ENCODE peak calls at places on chromosomes 3 and 15, in five cellular contexts. H, C, T, E and U are unnamed samples.

GRCh38 chr15:73575636-73576247 is 57.4 kb downstream of the NPTN start:
- DNase-seq in H (no peak), C (no peak), E (no peak), T (no peak), U (no peak)

GRCh38 chr3:99620976-99621375 is 17.4 kb upstream of the COL8A1 start:
- DNase-seq in C (no peak), E (no peak), T (no peak), H (no peak), U (no peak)

GRCh38 chr15:63699391-63699790 is 102.2 kb downstream of the FBXL22 start:
- DNase-seq in T (no peak), C (no peak), E (no peak), H (no peak), U (no peak)

GRCh38 chr3:29655016-29655415 is 374.1 kb downstream of the RBMS3 start:
- DNase-seq in T (no peak), E (no peak), H (no peak), C (no peak), U (no peak)

GRCh38 chr3:41088882-41089281 is 110.4 kb upstream of the CTNNB1 start:
- DNase-seq in T (no peak), C (no peak), E (no peak), H (no peak), U (no peak)

GRCh38 chr3:131795382-131796085 is 239.3 kb downstream of the CPNE4 start:
- DNase-seq in T (no peak), H (no peak), C (no peak), E (no peak), U (no peak)

GRCh38 chr3:38084019-38084968 is 45.3 kb downstream of the DLEC1 start:
- DNase-seq in T (no peak), E (no peak), H (no peak), C (no peak), U (no peak)

GRCh38 chr3:157785071-157785826 is 282.0 kb upstream of the VEPH1 start:
- DNase-seq in T (no peak), H (no peak), E (no peak), C (no peak), U (no peak)

GRCh38 chr3:121834079-121834730 is 655 bp downstream of the IQCB1 start:
- DNase-seq in E (no peak), T (no peak), H (no peak), C (no peak), U (peak)

GRCh38 chr15:67161881-67162280 is 92.6 kb downstream of the AAGAB start:
- DNase-seq in E (no peak), H (no peak), T (peak), C (no peak), U (no peak)

GRCh38 chr3:154615451-154615850 is 185.5 kb upstream of the GPR149 start:
- DNase-seq in C (no peak), E (no peak), T (no peak), H (no peak), U (no peak)

GRCh38 chr3:67389176-67389575 is 265.2 kb downstream of the SUCLG2 start:
- DNase-seq in E (no peak), H (no peak), T (no peak), C (no peak), U (no peak)

GRCh38 chr15:29812384-29812694 is 9.9 kb downstream of the TJP1 start:
- DNase-seq in H (no peak), T (no peak), C (no peak), E (no peak), U (no peak)

GRCh38 chr3:129608087-129608935 is 1.8 kb upstream of the PLXND1 start:
- DNase-seq in H (no peak), E (no peak), T (no peak), C (no peak), U (peak)

GRCh38 chr3:98699132-98699531 is 64.0 kb upstream of the ST3GAL6 start:
- DNase-seq in C (no peak), E (no peak), H (no peak), T (no peak), U (no peak)

GRCh38 chr15:65952425-65953053 is 83.2 kb downstream of the RAB11A start:
- DNase-seq in H (no peak), C (no peak), E (no peak), T (peak), U (no peak)

GRCh38 chr15:76996076-76996525 is 1.2 kb downstream of the PSTPIP1 start:
- DNase-seq in E (no peak), H (no peak), C (no peak), T (no peak), U (no peak)

GRCh38 chr3:189921770-189922169 is 198.9 kb downstream of the P3H2 start:
- DNase-seq in E (no peak), C (no peak), T (no peak), H (no peak), U (no peak)

GRCh38 chr15:59313703-59314332 is 58.9 kb downstream of the MYO1E start:
- DNase-seq in E (no peak), T (peak), C (no peak), H (no peak), U (peak)